ENCODE peak calls at places on chromosomes 12 and 14, in five cellular contexts. One of them, this sample, is unnamed.

GRCh38 chr12:125110641-125111360 is 45.6 kb downstream of the AACS start:
- DNase-seq in bronchial epithelial cell: no peak
- DNase-seq in GM12864: no peak
- DNase-seq in fibroblast of the aortic adventitia: peak; percentile 90
- DNase-seq in glutamatergic neuron: no peak
- DNase-seq in this sample: no peak

GRCh38 chr14:91344107-91344506 is 73.5 kb downstream of the CCDC88C start:
- DNase-seq in bronchial epithelial cell: no peak
- DNase-seq in GM12864: no peak
- DNase-seq in fibroblast of the aortic adventitia: no peak
- DNase-seq in glutamatergic neuron: no peak
- DNase-seq in this sample: no peak

GRCh38 chr14:22532345-22533056 is 56.5 kb downstream of the DAD1 start:
- DNase-seq in bronchial epithelial cell: no peak
- DNase-seq in GM12864: no peak
- DNase-seq in fibroblast of the aortic adventitia: peak; percentile 46
- DNase-seq in glutamatergic neuron: no peak
- DNase-seq in this sample: no peak

GRCh38 chr12:14650791-14651190 is 45.6 kb downstream of the GUCY2C start:
- DNase-seq in bronchial epithelial cell: no peak
- DNase-seq in GM12864: no peak
- DNase-seq in fibroblast of the aortic adventitia: peak; percentile 48
- DNase-seq in glutamatergic neuron: no peak
- DNase-seq in this sample: no peak

GRCh38 chr12:132114667-132115066 is 29.5 kb downstream of the DDX51 start:
- DNase-seq in bronchial epithelial cell: no peak
- DNase-seq in GM12864: no peak
- DNase-seq in fibroblast of the aortic adventitia: no peak
- DNase-seq in glutamatergic neuron: no peak
- DNase-seq in this sample: no peak

GRCh38 chr12:20832911-20833310 is 22.4 kb downstream of the SLCO1B3 start:
- DNase-seq in bronchial epithelial cell: no peak
- DNase-seq in GM12864: no peak
- DNase-seq in fibroblast of the aortic adventitia: no peak
- DNase-seq in glutamatergic neuron: no peak
- DNase-seq in this sample: no peak

GRCh38 chr14:105090493-105091334 is 25.5 kb upstream of the GPR132 start:
- DNase-seq in bronchial epithelial cell: peak; percentile 68
- DNase-seq in GM12864: peak; percentile 44
- DNase-seq in fibroblast of the aortic adventitia: peak; percentile 74
- DNase-seq in glutamatergic neuron: peak; percentile 96
- DNase-seq in this sample: peak; percentile 89

GRCh38 chr12:14443531-14443930 is 78.0 kb downstream of the ATF7IP start:
- DNase-seq in bronchial epithelial cell: peak; percentile 49
- DNase-seq in GM12864: no peak
- DNase-seq in fibroblast of the aortic adventitia: peak; percentile 31
- DNase-seq in glutamatergic neuron: no peak
- DNase-seq in this sample: no peak

GRCh38 chr14:96598332-96598928 is 96.2 kb downstream of the PAPOLA start:
- DNase-seq in bronchial epithelial cell: no peak
- DNase-seq in GM12864: no peak
- DNase-seq in fibroblast of the aortic adventitia: no peak
- DNase-seq in glutamatergic neuron: no peak
- DNase-seq in this sample: no peak

GRCh38 chr12:108425238-108425795 is 86.2 kb upstream of the CMKLR1 start:
- DNase-seq in bronchial epithelial cell: no peak
- DNase-seq in GM12864: no peak
- DNase-seq in fibroblast of the aortic adventitia: no peak
- DNase-seq in glutamatergic neuron: peak; percentile 18
- DNase-seq in this sample: no peak

GRCh38 chr12:91387461-91388134 is 205.0 kb upstream of the DCN start:
- DNase-seq in bronchial epithelial cell: no peak
- DNase-seq in GM12864: no peak
- DNase-seq in fibroblast of the aortic adventitia: no peak
- DNase-seq in glutamatergic neuron: no peak
- DNase-seq in this sample: no peak

GRCh38 chr12:29024117-29024516 is 125.0 kb upstream of the FAR2 start:
- DNase-seq in bronchial epithelial cell: no peak
- DNase-seq in GM12864: no peak
- DNase-seq in fibroblast of the aortic adventitia: no peak
- DNase-seq in glutamatergic neuron: no peak
- DNase-seq in this sample: no peak

GRCh38 chr12:8553088-8553627 is 12.5 kb upstream of the CLEC4E start:
- DNase-seq in bronchial epithelial cell: no peak
- DNase-seq in GM12864: no peak
- DNase-seq in fibroblast of the aortic adventitia: no peak
- DNase-seq in glutamatergic neuron: no peak
- DNase-seq in this sample: no peak

GRCh38 chr12:130591736-130592135 is 124.4 kb downstream of the RIMBP2 start:
- DNase-seq in bronchial epithelial cell: no peak
- DNase-seq in GM12864: no peak
- DNase-seq in fibroblast of the aortic adventitia: no peak
- DNase-seq in glutamatergic neuron: no peak
- DNase-seq in this sample: no peak

GRCh38 chr14:28651148-28651547 is 115.4 kb upstream of the FOXG1 start:
- DNase-seq in bronchial epithelial cell: peak; percentile 95
- DNase-seq in GM12864: no peak
- DNase-seq in fibroblast of the aortic adventitia: peak; percentile 28
- DNase-seq in glutamatergic neuron: no peak
- DNase-seq in this sample: no peak

GRCh38 chr14:98954347-98955000 is 317.5 kb downstream of the BCL11B start:
- DNase-seq in bronchial epithelial cell: peak; percentile 37
- DNase-seq in GM12864: no peak
- DNase-seq in fibroblast of the aortic adventitia: no peak
- DNase-seq in glutamatergic neuron: no peak
- DNase-seq in this sample: no peak

GRCh38 chr14:51242545-51243490 is 2.8 kb downstream of the TMX1 start:
- DNase-seq in bronchial epithelial cell: no peak
- DNase-seq in GM12864: no peak
- DNase-seq in fibroblast of the aortic adventitia: no peak
- DNase-seq in glutamatergic neuron: peak; percentile 49
- DNase-seq in this sample: no peak
- TF ChIP-seq CTCF in bronchial epithelial cell: no peak
- TF ChIP-seq CTCF in GM12864: peak; percentile 8
- TF ChIP-seq CTCF in fibroblast of the aortic adventitia: no peak
- TF ChIP-seq CTCF in glutamatergic neuron: no peak
- TF ChIP-seq CTCF in this sample: peak; percentile 30

GRCh38 chr12:501722-502447 is 42.1 kb downstream of the B4GALNT3 start:
- DNase-seq in bronchial epithelial cell: no peak
- DNase-seq in GM12864: no peak
- DNase-seq in fibroblast of the aortic adventitia: no peak
- DNase-seq in glutamatergic neuron: no peak
- DNase-seq in this sample: no peak

GRCh38 chr12:503111-503761 is 43.5 kb downstream of the B4GALNT3 start:
- DNase-seq in bronchial epithelial cell: peak; percentile 99
- DNase-seq in GM12864: no peak
- DNase-seq in fibroblast of the aortic adventitia: no peak
- DNase-seq in glutamatergic neuron: no peak
- DNase-seq in this sample: no peak

GRCh38 chr12:497501-498160 is 37.9 kb downstream of the B4GALNT3 start:
- DNase-seq in bronchial epithelial cell: peak; percentile 23
- DNase-seq in GM12864: no peak
- DNase-seq in fibroblast of the aortic adventitia: no peak
- DNase-seq in glutamatergic neuron: no peak
- DNase-seq in this sample: no peak

GRCh38 chr12:496736-497135 is 37.0 kb downstream of the B4GALNT3 start:
- DNase-seq in bronchial epithelial cell: no peak
- DNase-seq in GM12864: no peak
- DNase-seq in fibroblast of the aortic adventitia: no peak
- DNase-seq in glutamatergic neuron: no peak
- DNase-seq in this sample: no peak

GRCh38 chr12:499837-500458 is 40.2 kb downstream of the B4GALNT3 start:
- DNase-seq in bronchial epithelial cell: peak; percentile 8
- DNase-seq in GM12864: no peak
- DNase-seq in fibroblast of the aortic adventitia: peak; percentile 78
- DNase-seq in glutamatergic neuron: no peak
- DNase-seq in this sample: no peak
- TF ChIP-seq CTCF in bronchial epithelial cell: peak; percentile 12
- TF ChIP-seq CTCF in GM12864: no peak
- TF ChIP-seq CTCF in fibroblast of the aortic adventitia: peak; percentile 73
- TF ChIP-seq CTCF in glutamatergic neuron: no peak
- TF ChIP-seq CTCF in this sample: no peak

GRCh38 chr12:116590561-116590960 is 31.4 kb downstream of the MAP1LC3B2 start:
- DNase-seq in bronchial epithelial cell: no peak
- DNase-seq in GM12864: no peak
- DNase-seq in fibroblast of the aortic adventitia: no peak
- DNase-seq in glutamatergic neuron: no peak
- DNase-seq in this sample: no peak
- TF ChIP-seq CTCF in bronchial epithelial cell: no peak
- TF ChIP-seq CTCF in GM12864: no peak
- TF ChIP-seq CTCF in fibroblast of the aortic adventitia: no peak
- TF ChIP-seq CTCF in glutamatergic neuron: no peak
- TF ChIP-seq CTCF in this sample: no peak

GRCh38 chr12:11171145-11171952 is at the start of gene SMIM10L1:
- DNase-seq in bronchial epithelial cell: peak; percentile 89
- DNase-seq in GM12864: peak; percentile 80
- DNase-seq in fibroblast of the aortic adventitia: peak; percentile 95
- DNase-seq in glutamatergic neuron: peak; percentile 93
- DNase-seq in this sample: peak; percentile 86
- TF ChIP-seq CTCF in bronchial epithelial cell: no peak
- TF ChIP-seq CTCF in GM12864: no peak
- TF ChIP-seq CTCF in fibroblast of the aortic adventitia: peak; percentile 14
- TF ChIP-seq CTCF in glutamatergic neuron: no peak
- TF ChIP-seq CTCF in this sample: no peak

DNA sequence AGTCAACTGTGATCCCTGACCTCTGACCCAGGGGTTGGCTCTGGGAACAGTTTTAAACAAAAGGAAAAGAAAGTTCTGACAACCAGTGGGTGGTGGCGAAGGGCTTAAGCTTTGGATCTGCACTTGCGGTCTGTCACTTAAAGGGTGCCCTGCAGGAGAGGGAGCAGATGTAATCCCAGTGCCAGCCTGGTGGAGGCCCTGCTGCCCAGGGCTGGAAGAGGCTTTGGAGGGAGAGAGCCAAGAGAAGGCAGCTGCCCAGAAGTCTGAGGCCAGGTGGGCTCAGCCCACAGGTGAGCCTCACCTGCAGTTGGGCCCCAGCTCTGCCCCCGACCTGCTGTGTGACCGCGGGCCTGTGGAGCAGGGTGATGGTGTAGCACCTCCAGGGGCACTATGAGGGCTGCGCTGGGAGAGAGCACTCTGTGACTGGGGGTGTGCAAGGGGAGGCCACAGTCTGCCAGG is 19.1 kb downstream of the SH2B3 start:
- DNase-seq in bronchial epithelial cell: no peak
- DNase-seq in GM12864: no peak
- DNase-seq in fibroblast of the aortic adventitia: no peak
- DNase-seq in glutamatergic neuron: no peak
- DNase-seq in this sample: no peak
- TF ChIP-seq CTCF in bronchial epithelial cell: no peak
- TF ChIP-seq CTCF in GM12864: peak; percentile 17
- TF ChIP-seq CTCF in fibroblast of the aortic adventitia: no peak
- TF ChIP-seq CTCF in glutamatergic neuron: no peak
- TF ChIP-seq CTCF in this sample: no peak

GRCh38 chr14:26735811-26736210 is 138.0 kb upstream of the NOVA1 start:
- DNase-seq in bronchial epithelial cell: peak; percentile 33
- DNase-seq in GM12864: no peak
- DNase-seq in fibroblast of the aortic adventitia: no peak
- DNase-seq in glutamatergic neuron: no peak
- DNase-seq in this sample: no peak

GRCh38 chr14:26729851-26730250 is 132.0 kb upstream of the NOVA1 start:
- DNase-seq in bronchial epithelial cell: no peak
- DNase-seq in GM12864: no peak
- DNase-seq in fibroblast of the aortic adventitia: peak; percentile 54
- DNase-seq in glutamatergic neuron: no peak
- DNase-seq in this sample: no peak

GRCh38 chr14:26730929-26731618 is 133.2 kb upstream of the NOVA1 start:
- DNase-seq in bronchial epithelial cell: peak; percentile 9
- DNase-seq in GM12864: no peak
- DNase-seq in fibroblast of the aortic adventitia: peak; percentile 35
- DNase-seq in glutamatergic neuron: peak; percentile 42
- DNase-seq in this sample: no peak
- TF ChIP-seq CTCF in bronchial epithelial cell: peak; percentile 31
- TF ChIP-seq CTCF in GM12864: no peak
- TF ChIP-seq CTCF in fibroblast of the aortic adventitia: peak; percentile 57
- TF ChIP-seq CTCF in glutamatergic neuron: peak; percentile 66
- TF ChIP-seq CTCF in this sample: peak; percentile 10

DNA sequence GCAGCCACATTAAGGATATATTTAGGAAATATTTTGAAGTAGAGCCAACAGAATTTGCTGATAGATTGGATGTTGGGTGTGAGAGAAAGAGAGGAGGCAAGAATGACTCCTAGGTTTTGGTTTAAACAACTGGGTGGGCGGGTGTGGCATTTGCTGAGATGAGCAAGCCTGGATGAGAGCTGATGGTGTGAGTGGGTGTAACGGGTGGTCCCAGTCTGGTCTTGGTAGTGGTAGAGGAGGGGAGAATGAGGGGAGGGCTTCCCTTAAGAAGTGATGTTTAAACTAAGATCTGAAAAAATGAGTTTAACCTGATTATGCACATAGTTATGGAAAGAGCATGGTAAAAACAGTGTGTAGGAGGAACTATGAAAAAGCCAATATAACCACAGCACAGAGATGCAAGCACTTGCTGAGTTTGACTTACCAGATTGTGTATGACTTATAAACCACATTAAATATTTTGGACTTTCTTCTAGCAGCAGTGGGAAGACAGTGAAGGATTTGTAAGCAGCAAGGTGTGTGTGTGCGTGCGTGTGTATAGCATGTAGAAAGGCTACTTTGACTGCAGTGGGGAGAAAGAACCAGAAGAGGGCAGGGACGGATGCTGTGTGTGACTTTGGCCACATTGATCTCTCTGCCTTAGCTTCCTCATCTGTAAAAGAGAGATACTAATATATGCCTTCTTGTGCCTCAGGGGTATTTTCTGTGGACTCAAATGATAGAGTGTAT is 139.7 kb downstream of the PRIMA1 start:
- DNase-seq in bronchial epithelial cell: peak; percentile 30
- DNase-seq in GM12864: no peak
- DNase-seq in fibroblast of the aortic adventitia: peak; percentile 1
- DNase-seq in glutamatergic neuron: no peak
- DNase-seq in this sample: peak; percentile 18
- TF ChIP-seq CTCF in bronchial epithelial cell: peak; percentile 40
- TF ChIP-seq CTCF in GM12864: peak; percentile 51
- TF ChIP-seq CTCF in fibroblast of the aortic adventitia: no peak
- TF ChIP-seq CTCF in glutamatergic neuron: peak; percentile 35
- TF ChIP-seq CTCF in this sample: peak; percentile 35

GRCh38 chr12:56410768-56411167 is 38.5 kb downstream of the TIMELESS start:
- DNase-seq in bronchial epithelial cell: no peak
- DNase-seq in GM12864: no peak
- DNase-seq in fibroblast of the aortic adventitia: no peak
- DNase-seq in glutamatergic neuron: no peak
- DNase-seq in this sample: no peak
- TF ChIP-seq CTCF in bronchial epithelial cell: no peak
- TF ChIP-seq CTCF in GM12864: no peak
- TF ChIP-seq CTCF in fibroblast of the aortic adventitia: no peak
- TF ChIP-seq CTCF in glutamatergic neuron: no peak
- TF ChIP-seq CTCF in this sample: no peak

DNA sequence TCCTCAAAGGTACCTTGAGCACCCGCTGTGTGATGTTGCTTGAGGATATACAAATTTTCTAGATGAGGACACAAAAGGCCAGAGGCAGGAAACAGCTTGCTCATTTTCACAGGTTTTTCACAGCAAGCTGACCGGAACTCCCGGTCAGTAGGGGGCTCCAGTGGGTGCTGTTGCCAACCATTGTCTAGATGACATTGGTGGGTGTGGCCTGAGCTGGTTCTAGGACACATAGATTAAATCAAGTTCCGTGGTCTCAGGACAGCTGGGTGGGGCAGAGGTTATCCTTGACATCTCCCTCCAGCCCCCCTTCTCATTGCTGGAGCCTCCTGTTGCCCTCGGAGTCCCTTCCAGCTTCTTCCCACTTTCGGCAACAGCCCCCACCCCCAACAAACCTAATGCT is 153.6 kb upstream of the FKBP4 start:
- DNase-seq in bronchial epithelial cell: no peak
- DNase-seq in GM12864: no peak
- DNase-seq in fibroblast of the aortic adventitia: peak; percentile 31
- DNase-seq in glutamatergic neuron: peak; percentile 43
- DNase-seq in this sample: no peak
- TF ChIP-seq CTCF in bronchial epithelial cell: no peak
- TF ChIP-seq CTCF in GM12864: no peak
- TF ChIP-seq CTCF in fibroblast of the aortic adventitia: peak; percentile 38
- TF ChIP-seq CTCF in glutamatergic neuron: peak; percentile 15
- TF ChIP-seq CTCF in this sample: peak; percentile 22

This sample was measured in GM13977.